ENCODE peak calls at places on chromosomes 2 and 18, in six cellular contexts. R, M, D, P, H and X are unnamed samples.

GRCh38 chr2:171459498-171459897 is 25.5 kb downstream of the DCAF17 start:
- DNase-seq in R (no peak), M (no peak), D (no peak), P (no peak), H (no peak), X (no peak)

GRCh38 chr2:128260239-128261138 is 58.2 kb downstream of the HS6ST1 start:
- DNase-seq in R (no peak), M (peak; percentile 74), D (peak; percentile 31), P (peak; percentile 21), H (peak; percentile 50), X (peak; percentile 60)

GRCh38 chr18:26526128-26526965 is 22.0 kb downstream of the KCTD1 start:
- DNase-seq in R (no peak), M (no peak), D (no peak), P (no peak), H (no peak), X (no peak)

GRCh38 chr18:13374468-13375301 is 156.1 kb downstream of the LDLRAD4 start:
- DNase-seq in R (no peak), M (peak; percentile 83), D (no peak), P (no peak), H (no peak), X (no peak)

GRCh38 chr2:168545439-168546082 is 89.5 kb downstream of the CERS6 start:
- DNase-seq in R (no peak), M (no peak), D (peak; percentile 88), P (no peak), H (no peak), X (peak; percentile 62)

GRCh38 chr2:19900536-19901200 is 1.1 kb downstream of the TTC32 start:
- DNase-seq in R (no peak), M (no peak), D (no peak), P (no peak), H (no peak), X (no peak)

GRCh38 chr2:239369631-239370161 is 31.1 kb downstream of the HDAC4 start:
- DNase-seq in R (no peak), M (no peak), D (peak; percentile 34), P (no peak), H (peak; percentile 38), X (no peak)

GRCh38 chr18:63997606-63998005 is 27.7 kb downstream of the SERPINB8 start:
- DNase-seq in R (no peak), M (no peak), D (no peak), P (no peak), H (no peak), X (no peak)

GRCh38 chr2:240247868-240248820 is 107.7 kb upstream of the OTOS start:
- DNase-seq in R (no peak), M (peak; percentile 68), D (no peak), P (no peak), H (no peak), X (no peak)

GRCh38 chr18:23998811-23999210 is 15.7 kb upstream of the TTC39C start:
- DNase-seq in R (no peak), M (no peak), D (no peak), P (no peak), H (no peak), X (peak; percentile 57)

DNA sequence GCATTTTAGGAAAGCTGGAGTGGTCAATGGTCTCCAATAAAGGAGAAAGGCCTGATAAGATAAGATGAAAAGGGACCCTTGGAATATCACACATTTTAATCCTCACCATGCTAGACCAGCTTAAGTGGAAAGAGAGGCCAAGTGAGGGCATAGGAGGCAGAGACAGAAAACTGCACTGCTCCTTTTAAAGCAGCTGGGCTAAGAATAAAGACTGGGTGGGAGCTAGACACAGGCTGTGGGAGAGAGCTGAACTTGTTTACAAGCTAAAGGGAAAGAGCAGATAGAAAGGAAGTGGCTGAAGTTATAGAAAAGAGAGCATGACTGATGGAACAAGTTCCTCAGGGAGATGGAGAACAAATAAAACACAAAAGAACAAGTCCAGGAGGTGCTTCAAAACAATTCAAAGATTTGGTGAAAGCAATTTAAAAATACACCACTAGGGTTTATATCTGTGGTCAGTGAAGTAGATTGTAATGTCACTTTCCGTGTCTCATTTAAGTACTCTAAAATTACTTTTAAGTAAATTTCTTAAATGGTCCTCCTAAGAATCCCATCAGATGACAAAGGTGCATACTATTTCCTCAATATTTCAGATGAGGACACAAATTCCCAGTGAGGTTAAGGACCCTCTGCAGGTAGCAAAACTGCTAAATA is 7.5 kb downstream of the COL5A2 start:
- DNase-seq in R (no peak), M (no peak), D (no peak), P (no peak), H (no peak), X (no peak)
- TF ChIP-seq CTCF in R (peak; percentile 36), M (no peak), D (no peak), P (peak; percentile 22), H (no peak), X (no peak)

DNA sequence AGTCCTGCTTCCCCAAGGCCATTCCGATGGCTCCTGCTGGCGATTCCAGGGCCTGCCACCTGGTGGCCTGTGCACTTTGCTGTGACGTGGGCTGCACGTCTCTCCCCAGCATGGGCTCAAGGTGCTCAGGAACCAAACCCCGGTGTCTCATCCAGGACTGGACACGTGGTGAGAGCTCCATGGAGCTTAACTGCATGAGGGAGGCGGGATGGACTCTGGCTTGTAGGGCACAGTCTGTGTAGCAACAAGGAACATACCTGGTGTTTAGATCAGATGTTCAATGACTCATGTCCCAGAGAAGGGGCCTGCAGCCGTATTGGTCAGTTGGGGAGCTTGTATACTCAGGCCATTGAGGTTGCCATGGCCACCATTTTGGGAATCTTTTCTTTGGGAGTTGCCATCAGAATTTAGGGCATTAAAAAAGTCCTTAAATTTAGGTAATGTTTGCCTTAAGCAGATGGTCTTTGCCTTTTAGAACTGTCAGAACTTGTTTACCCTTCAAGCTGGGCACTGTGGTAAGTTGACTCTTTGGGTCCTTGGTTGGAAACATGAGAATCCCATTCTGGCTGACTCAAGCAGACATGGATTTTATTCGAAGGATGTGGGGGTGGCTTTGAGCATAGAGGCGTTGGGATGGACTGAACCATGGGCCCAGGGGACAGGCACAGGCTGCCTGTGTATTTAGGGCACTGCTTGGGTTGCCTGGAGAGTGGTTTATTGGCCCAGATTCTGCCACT is 21.0 kb downstream of the AGAP1 start:
- DNase-seq in R (no peak), M (no peak), D (no peak), P (no peak), H (no peak), X (peak; percentile 40)
- TF ChIP-seq CTCF in R (no peak), M (no peak), D (peak; percentile 6), P (no peak), H (no peak), X (no peak)

GRCh38 chr18:41096504-41096903 is 858.5 kb upstream of the PIK3C3 start:
- DNase-seq in R (no peak), M (no peak), D (no peak), P (no peak), H (no peak), X (no peak)
- TF ChIP-seq CTCF in R (no peak), M (no peak), D (peak; percentile 41), P (no peak), H (no peak), X (no peak)

GRCh38 chr18:70166668-70167067 is 38.8 kb downstream of the RTTN start:
- DNase-seq in R (no peak), M (no peak), D (no peak), P (no peak), H (no peak), X (no peak)

GRCh38 chr18:70176537-70176936 is 28.9 kb downstream of the RTTN start:
- DNase-seq in R (no peak), M (no peak), D (no peak), P (no peak), H (no peak), X (no peak)

GRCh38 chr18:70169747-70170146 is 35.7 kb downstream of the RTTN start:
- DNase-seq in R (no peak), M (no peak), D (peak; percentile 18), P (no peak), H (no peak), X (no peak)

GRCh38 chr18:70175216-70175615 is 30.3 kb downstream of the RTTN start:
- DNase-seq in R (no peak), M (no peak), D (no peak), P (no peak), H (no peak), X (no peak)

DNA sequence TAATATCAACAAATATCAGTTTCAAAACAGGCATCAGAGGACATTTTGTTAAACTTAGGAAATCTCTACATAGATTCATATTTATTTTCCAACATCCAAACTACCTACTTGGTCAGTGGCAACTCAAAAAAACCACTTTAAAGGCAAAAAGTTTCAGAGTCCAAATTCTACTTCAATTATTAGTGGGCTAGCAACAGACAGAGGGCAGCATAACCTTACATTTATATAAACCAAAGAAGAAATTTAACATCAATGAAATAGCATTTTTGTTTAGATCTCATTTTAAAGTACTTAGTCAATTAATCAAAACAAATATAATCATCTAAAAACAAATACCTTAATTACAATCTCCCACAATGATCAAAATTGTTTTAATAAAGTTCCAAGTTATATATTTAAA is 33.3 kb downstream of the RTTN start:
- DNase-seq in R (no peak), M (no peak), D (no peak), P (no peak), H (no peak), X (no peak)
- TF ChIP-seq CTCF in R (no peak), M (no peak), D (peak; percentile 40), P (no peak), H (no peak), X (peak; percentile 30)

GRCh38 chr2:208062113-208062512 is 36.8 kb upstream of the PLEKHM3 start:
- DNase-seq in R (no peak), M (no peak), D (no peak), P (no peak), H (no peak), X (peak; percentile 36)
- TF ChIP-seq CTCF in R (no peak), M (no peak), D (no peak), P (no peak), H (no peak), X (peak; percentile 35)

GRCh38 chr2:64620661-64621060 is 33.1 kb downstream of the SERTAD2 start:
- DNase-seq in R (no peak), M (no peak), D (no peak), P (no peak), H (no peak), X (no peak)

GRCh38 chr2:64624108-64624610 is 29.6 kb downstream of the SERTAD2 start:
- DNase-seq in R (no peak), M (peak; percentile 59), D (no peak), P (no peak), H (no peak), X (no peak)

GRCh38 chr2:64624862-64625261 is 28.9 kb downstream of the SERTAD2 start:
- DNase-seq in R (no peak), M (peak; percentile 29), D (no peak), P (no peak), H (no peak), X (no peak)

GRCh38 chr2:64623232-64623879 is 30.4 kb downstream of the SERTAD2 start:
- DNase-seq in R (no peak), M (peak; percentile 40), D (no peak), P (no peak), H (no peak), X (no peak)

GRCh38 chr2:64622443-64623231 is 31.1 kb downstream of the SERTAD2 start:
- DNase-seq in R (no peak), M (peak; percentile 56), D (no peak), P (no peak), H (no peak), X (no peak)
- TF ChIP-seq CTCF in R (no peak), M (no peak), D (no peak), P (peak; percentile 25), H (no peak), X (no peak)

GRCh38 chr2:233497692-233498091 is 68.9 kb downstream of the USP40 start:
- DNase-seq in R (no peak), M (no peak), D (no peak), P (no peak), H (no peak), X (no peak)
- TF ChIP-seq CTCF in R (no peak), M (no peak), D (no peak), P (no peak), H (no peak), X (no peak)